ENCODE peak calls at places on chromosomes 7 and 10, in four cellular contexts. J is PC-9, F is astrocyte of the cerebellum, G is MCF 10A. B is an unnamed sample.

GRCh38 chr10:26881600-26882331 is 21.0 kb upstream of the ABI1 start:
- DNase-seq in J (peak), F (peak), G (peak), B (peak)

GRCh38 chr7:22607180-22607579 is 107.2 kb upstream of the STEAP1B start:
- DNase-seq in J (no peak), F (no peak), G (no peak), B (no peak)

GRCh38 chr10:117134084-117135025 is 3.7 kb downstream of the VAX1 start:
- DNase-seq in J (no peak), F (no peak), G (no peak), B (peak)

GRCh38 chr7:157717211-157718174 is 380.7 kb downstream of the DNAJB6 start:
- DNase-seq in J (no peak), F (no peak), G (no peak), B (no peak)

GRCh38 chr7:69365588-69366241 is 232.6 kb upstream of the AUTS2 start:
- DNase-seq in J (no peak), F (no peak), G (no peak), B (no peak)

GRCh38 chr7:142319970-142320369 is 62.1 kb upstream of the PRSS58 start:
- DNase-seq in J (no peak), F (no peak), G (no peak), B (no peak)

GRCh38 chr10:128926693-128927092 is 540.3 kb upstream of the MGMT start:
- DNase-seq in J (no peak), F (no peak), G (no peak), B (no peak)

GRCh38 chr10:57992321-57993077 is 275.2 kb downstream of the IPMK start:
- DNase-seq in J (peak), F (peak), G (peak), B (no peak)

GRCh38 chr7:112212516-112213036 is 6.1 kb downstream of the ZNF277 start:
- DNase-seq in J (no peak), F (no peak), G (no peak), B (no peak)

GRCh38 chr10:112957589-112958202 is 7.6 kb downstream of the TCF7L2 start:
- DNase-seq in J (no peak), F (no peak), G (no peak), B (no peak)

GRCh38 chr7:156158213-156158612 is 345.9 kb upstream of the SHH start:
- DNase-seq in J (no peak), F (no peak), G (no peak), B (no peak)

GRCh38 chr10:15461353-15462108 is 90.4 kb upstream of the FAM171A1 start:
- DNase-seq in J (no peak), F (no peak), G (peak), B (peak)

GRCh38 chr7:79709574-79710409 is 256.3 kb upstream of the MAGI2 start:
- DNase-seq in J (peak), F (peak), G (no peak), B (no peak)

GRCh38 chr7:45599851-45600706 is 25.9 kb downstream of the ADCY1 start:
- DNase-seq in J (no peak), F (no peak), G (no peak), B (no peak)

GRCh38 chr7:22443370-22444180 is 56.4 kb downstream of the STEAP1B start:
- DNase-seq in J (peak), F (no peak), G (no peak), B (no peak)

GRCh38 chr7:47291461-47292051 is 290.4 kb downstream of the TNS3 start:
- DNase-seq in J (peak), F (peak), G (peak), B (peak)

GRCh38 chr7:23490357-23491131 is 20.3 kb upstream of the IGF2BP3 start:
- DNase-seq in J (no peak), F (no peak), G (no peak), B (peak)

GRCh38 chr10:89515031-89515841 is 20.2 kb downstream of the SLC16A12 start:
- DNase-seq in J (no peak), F (peak), G (peak), B (no peak)

GRCh38 chr10:70886921-70887665 is 1.3 kb downstream of the PCBD1 start:
- DNase-seq in J (no peak), F (no peak), G (no peak), B (no peak)

GRCh38 chr7:108324053-108325038 is 131.9 kb downstream of the NRCAM start:
- DNase-seq in J (no peak), F (no peak), G (no peak), B (no peak)

GRCh38 chr10:87619705-87620104 is 40.0 kb upstream of the PAPSS2 start:
- DNase-seq in J (no peak), F (no peak), G (no peak), B (no peak)

GRCh38 chr7:103718482-103719415 is 270.7 kb downstream of the RELN start:
- DNase-seq in J (peak), F (no peak), G (no peak), B (no peak)

GRCh38 chr10:114375082-114375481 is 29.2 kb downstream of the AFAP1L2 start:
- DNase-seq in J (peak), F (no peak), G (peak), B (no peak)

GRCh38 chr10:119701861-119702260 is 24.0 kb upstream of the INPP5F start:
- DNase-seq in J (no peak), F (peak), G (peak), B (no peak)

GRCh38 chr10:57692255-57692980 is 575.3 kb downstream of the IPMK start:
- DNase-seq in J (peak), F (peak), G (peak), B (no peak)

GRCh38 chr10:13080643-13081042 is 19.3 kb upstream of the OPTN start:
- DNase-seq in J (no peak), F (no peak), G (no peak), B (no peak)
- TF ChIP-seq CTCF in J (no peak), F (no peak), G (no peak), B (no peak)

GRCh38 chr10:33116293-33116697 is 158.3 kb upstream of the ITGB1 start:
- DNase-seq in J (no peak), F (peak), G (peak), B (no peak)
- TF ChIP-seq CTCF in J (peak), F (peak), G (peak), B (peak)

GRCh38 chr7:74165867-74166593 is 8.1 kb upstream of the EIF4H start:
- DNase-seq in J (peak), F (no peak), G (no peak), B (no peak)

GRCh38 chr7:74164985-74165456 is 9.1 kb upstream of the EIF4H start:
- DNase-seq in J (no peak), F (no peak), G (no peak), B (no peak)
- TF ChIP-seq CTCF in J (peak), F (peak), G (peak), B (peak)

DNA sequence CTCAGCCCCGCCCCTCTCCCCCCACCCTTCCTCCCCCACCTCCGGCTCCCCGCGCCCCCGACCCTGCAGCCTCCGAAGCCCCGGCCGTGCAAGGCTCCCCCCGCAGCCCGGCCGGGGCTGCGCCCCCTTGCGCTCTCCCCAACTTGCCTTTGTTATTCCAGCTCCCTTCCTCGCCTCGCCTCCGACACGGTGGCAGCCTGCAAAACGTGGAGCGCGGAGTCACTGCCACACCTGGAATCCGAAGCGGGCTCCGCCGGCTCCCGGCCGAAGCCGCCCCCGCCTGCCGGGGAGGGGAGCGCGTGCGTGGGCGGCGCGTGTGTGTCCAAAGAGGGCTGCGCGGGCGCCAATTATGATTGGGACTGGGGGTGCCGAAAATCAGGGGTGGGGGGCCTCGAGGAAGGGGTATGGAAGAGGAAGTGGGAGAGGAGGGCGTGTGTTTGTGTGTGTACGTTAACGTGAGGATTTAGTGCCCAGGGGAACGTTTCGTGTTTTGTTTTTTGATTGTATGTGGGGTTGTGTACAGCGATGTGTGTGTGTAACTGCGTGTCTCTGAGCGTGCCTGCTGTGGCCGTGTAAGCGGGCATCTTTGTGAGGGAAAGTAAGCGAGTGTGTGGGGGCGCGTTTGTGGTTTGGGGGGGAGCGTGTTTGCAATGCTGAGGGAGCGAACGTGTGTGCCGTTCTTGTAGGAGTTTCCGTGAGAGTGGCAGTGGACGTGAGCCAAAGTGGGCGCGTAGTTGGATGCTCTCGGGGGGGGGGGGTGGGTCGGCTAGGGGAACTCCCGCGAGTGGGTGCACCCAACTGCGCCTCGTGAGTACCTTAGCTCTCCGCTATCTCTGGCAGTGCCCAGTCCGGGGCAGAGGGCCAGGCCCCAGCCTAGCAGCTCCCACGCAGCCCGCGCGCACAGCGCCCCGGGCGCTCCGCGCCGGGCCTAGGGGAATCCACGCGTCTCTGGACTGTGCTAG is 1.2 kb upstream of the ZMIZ1 start:
- DNase-seq in J (peak), F (peak), G (peak), B (peak)
- TF ChIP-seq CTCF in J (no peak), F (peak), G (no peak), B (no peak)

GRCh38 chr10:125060851-125061556 is 99.4 kb downstream of the CTBP2 start:
- DNase-seq in J (no peak), F (peak), G (peak), B (no peak)
- TF ChIP-seq CTCF in J (peak), F (peak), G (peak), B (peak)

DNA sequence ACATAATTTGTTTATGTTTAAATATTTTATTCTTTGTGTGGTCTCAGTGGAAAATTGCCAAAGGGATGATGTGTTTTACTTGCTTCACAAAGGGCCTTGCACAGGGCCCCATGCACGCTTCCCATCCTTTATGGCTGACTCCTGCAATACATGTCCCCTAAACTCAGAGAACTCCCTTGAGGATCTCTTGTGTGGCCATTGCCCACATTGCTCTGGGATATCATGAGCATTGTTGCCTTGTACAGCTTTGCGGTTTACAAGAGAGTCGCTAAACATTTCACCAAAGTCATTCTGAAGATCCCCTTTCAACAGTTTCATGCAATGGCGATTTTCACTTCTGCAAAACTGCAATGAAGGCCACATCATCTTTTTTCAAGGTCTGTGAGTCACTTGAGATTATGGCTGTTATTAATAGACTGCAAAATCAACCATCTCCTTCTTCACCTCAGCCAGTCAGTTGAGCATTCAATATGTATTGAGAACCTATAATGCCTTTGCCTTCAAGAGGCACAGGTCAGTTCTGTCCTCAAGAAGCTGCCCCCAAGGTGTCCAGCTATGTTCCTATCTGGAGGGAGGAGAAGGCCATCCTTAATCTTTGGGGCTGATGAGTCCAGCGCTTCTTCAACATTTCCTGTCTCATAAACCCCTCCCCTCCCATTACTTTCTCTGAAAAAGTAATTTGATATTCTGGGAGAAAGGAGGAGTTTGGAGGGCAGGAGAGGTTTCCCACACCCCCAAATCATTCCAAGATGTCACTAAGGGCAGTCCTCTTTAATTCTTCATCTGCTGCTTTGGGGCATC is 108.1 kb downstream of the CCDC71L start:
- DNase-seq in J (no peak), F (no peak), G (no peak), B (peak)
- TF ChIP-seq CTCF in J (no peak), F (no peak), G (no peak), B (no peak)

DNA sequence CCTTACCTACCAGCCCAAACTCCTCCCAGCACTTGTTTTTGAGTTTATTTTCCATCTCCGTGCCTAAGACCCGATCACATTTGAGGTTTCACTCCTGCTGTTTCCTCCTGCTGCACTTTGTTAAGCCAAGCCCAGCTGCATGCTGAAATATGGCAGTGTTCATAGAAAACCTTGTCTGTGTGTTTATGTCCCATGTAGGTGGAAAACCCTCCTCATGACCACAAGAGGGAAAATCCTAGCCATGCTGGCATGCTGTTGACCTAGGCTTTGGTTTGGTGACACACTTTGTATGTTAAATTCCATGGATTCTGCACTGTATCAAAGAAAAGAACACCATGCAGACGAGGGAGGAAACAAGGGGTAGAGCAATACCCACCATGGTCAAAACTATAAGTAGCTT is 154.4 kb downstream of the CUBN start:
- DNase-seq in J (no peak), F (peak), G (no peak), B (no peak)
- TF ChIP-seq CTCF in J (no peak), F (no peak), G (no peak), B (no peak)

DNA sequence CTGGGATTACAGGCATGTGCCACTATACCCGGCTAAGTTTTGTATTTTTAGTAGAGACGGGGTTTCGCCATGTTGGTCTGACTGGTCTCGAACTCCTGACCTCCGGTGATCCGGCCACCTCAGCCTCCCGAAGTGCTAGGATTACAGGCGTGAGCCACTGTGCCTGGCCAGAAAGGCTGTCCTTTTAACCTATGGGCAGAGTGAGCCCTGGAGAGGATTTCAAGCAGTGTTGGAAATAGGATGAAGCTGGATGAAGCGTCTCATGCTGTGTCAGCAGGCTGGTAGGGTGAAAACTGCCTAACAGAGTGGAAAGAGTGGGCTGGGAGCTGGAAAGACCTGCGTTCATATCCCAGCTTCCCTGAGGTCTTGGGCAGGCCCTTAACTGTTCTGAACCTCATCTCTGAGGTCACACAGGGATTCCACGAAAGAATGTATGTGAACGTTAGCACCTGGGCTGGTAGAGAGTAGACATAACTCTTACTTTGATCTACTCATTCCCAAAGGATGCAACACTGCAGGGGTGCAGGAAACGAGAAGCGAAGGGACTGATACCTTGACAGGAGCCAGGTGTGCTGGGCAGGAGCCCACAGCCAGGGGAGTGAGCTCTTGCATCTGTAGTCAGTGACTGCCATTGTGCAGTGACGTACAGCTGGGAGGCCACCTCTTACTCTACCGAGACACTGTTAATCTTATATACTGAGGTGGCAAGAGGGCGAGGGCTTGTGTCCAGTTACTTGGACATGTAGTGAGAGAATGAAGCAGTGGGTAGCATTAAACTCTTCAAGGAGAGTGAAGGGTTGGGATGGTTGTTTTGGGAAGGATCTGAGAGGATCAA is 34.2 kb downstream of the WBP1L start:
- DNase-seq in J (no peak), F (no peak), G (no peak), B (no peak)
- TF ChIP-seq CTCF in J (no peak), F (no peak), G (no peak), B (no peak)

GRCh38 chr10:78927257-78927995 is 141.3 kb upstream of the ZMIZ1 start:
- DNase-seq in J (peak), F (no peak), G (peak), B (no peak)
- TF ChIP-seq CTCF in J (no peak), F (no peak), G (no peak), B (no peak)